ENCODE peak calls at places on chromosomes 5 and 9, in seven cellular contexts. One of them, this sample, is unnamed. For H3K9me3, the result is how much of the 10 kb centered on the place peaks cover.

GRCh38 chr9:88998911-88999310 is 7.6 kb downstream of the S1PR3 start:
- DNase-seq in CD8-positive, alpha-beta T cell: no peak
- DNase-seq in neuronal stem cell: no peak
- DNase-seq in aorta: peak
- DNase-seq in tibial artery: peak
- DNase-seq in adrenal gland: peak
- DNase-seq in ovary: no peak
- DNase-seq in this sample: no peak

GRCh38 chr9:110919055-110919445 is 119.2 kb downstream of the LPAR1 start:
- DNase-seq in ovary: no peak
- DNase-seq in aorta: no peak
- DNase-seq in CD8-positive, alpha-beta T cell: no peak
- DNase-seq in neuronal stem cell: no peak
- DNase-seq in tibial artery: no peak
- DNase-seq in adrenal gland: no peak
- DNase-seq in this sample: no peak

GRCh38 chr9:132507670-132508469 is 74.5 kb upstream of the BARHL1 start:
- DNase-seq in aorta: peak
- DNase-seq in CD8-positive, alpha-beta T cell: peak
- DNase-seq in ovary: peak
- DNase-seq in tibial artery: peak
- DNase-seq in neuronal stem cell: peak
- DNase-seq in adrenal gland: peak
- DNase-seq in this sample: peak

GRCh38 chr5:111383288-111383970 is 128.9 kb downstream of the STARD4 start:
- DNase-seq in ovary: no peak
- DNase-seq in adrenal gland: no peak
- DNase-seq in neuronal stem cell: no peak
- DNase-seq in tibial artery: no peak
- DNase-seq in CD8-positive, alpha-beta T cell: no peak
- DNase-seq in aorta: no peak
- DNase-seq in this sample: no peak

GRCh38 chr5:93621340-93621872 is 38.4 kb downstream of the NR2F1 start:
- DNase-seq in CD8-positive, alpha-beta T cell: no peak
- DNase-seq in tibial artery: peak
- DNase-seq in ovary: peak
- DNase-seq in neuronal stem cell: peak
- DNase-seq in adrenal gland: peak
- DNase-seq in aorta: peak
- DNase-seq in this sample: peak

GRCh38 chr5:143929486-143929885 is 117.5 kb downstream of the HMHB1 start:
- DNase-seq in neuronal stem cell: no peak
- DNase-seq in aorta: no peak
- DNase-seq in adrenal gland: no peak
- DNase-seq in ovary: no peak
- DNase-seq in CD8-positive, alpha-beta T cell: no peak
- DNase-seq in tibial artery: no peak
- DNase-seq in this sample: no peak

GRCh38 chr9:89418882-89419641 is 78.9 kb downstream of the SEMA4D start:
- DNase-seq in CD8-positive, alpha-beta T cell: peak
- DNase-seq in adrenal gland: no peak
- DNase-seq in aorta: peak
- DNase-seq in ovary: no peak
- DNase-seq in neuronal stem cell: no peak
- DNase-seq in tibial artery: no peak
- DNase-seq in this sample: peak

GRCh38 chr9:95605826-95606555 is 89.2 kb upstream of the PTCH1 start:
- DNase-seq in ovary: no peak
- DNase-seq in aorta: no peak
- DNase-seq in tibial artery: no peak
- DNase-seq in CD8-positive, alpha-beta T cell: no peak
- DNase-seq in neuronal stem cell: peak
- DNase-seq in adrenal gland: no peak
- DNase-seq in this sample: no peak

GRCh38 chr9:93606187-93606586 is 29.8 kb downstream of the PHF2 start:
- DNase-seq in aorta: no peak
- DNase-seq in adrenal gland: no peak
- DNase-seq in ovary: no peak
- DNase-seq in neuronal stem cell: no peak
- DNase-seq in CD8-positive, alpha-beta T cell: no peak
- DNase-seq in tibial artery: no peak
- DNase-seq in this sample: no peak

GRCh38 chr5:115511632-115512031 is 32.9 kb downstream of the FEM1C start:
- DNase-seq in tibial artery: no peak
- DNase-seq in neuronal stem cell: no peak
- DNase-seq in CD8-positive, alpha-beta T cell: no peak
- DNase-seq in adrenal gland: no peak
- DNase-seq in ovary: no peak
- DNase-seq in aorta: no peak
- DNase-seq in this sample: no peak

GRCh38 chr5:66442951-66443445 is 153.2 kb upstream of the MAST4 start:
- DNase-seq in tibial artery: no peak
- DNase-seq in CD8-positive, alpha-beta T cell: no peak
- DNase-seq in ovary: peak
- DNase-seq in aorta: peak
- DNase-seq in neuronal stem cell: no peak
- DNase-seq in adrenal gland: peak
- DNase-seq in this sample: no peak

GRCh38 chr5:59724482-59725392 is 168.8 kb downstream of the PDE4D start:
- DNase-seq in ovary: no peak
- DNase-seq in aorta: no peak
- DNase-seq in adrenal gland: no peak
- DNase-seq in tibial artery: no peak
- DNase-seq in CD8-positive, alpha-beta T cell: no peak
- DNase-seq in neuronal stem cell: peak
- DNase-seq in this sample: no peak

GRCh38 chr5:567664-568060 is 43.4 kb upstream of the SLC9A3 start:
- DNase-seq in neuronal stem cell: no peak
- DNase-seq in ovary: no peak
- DNase-seq in CD8-positive, alpha-beta T cell: no peak
- DNase-seq in tibial artery: no peak
- DNase-seq in aorta: no peak
- DNase-seq in adrenal gland: no peak
- DNase-seq in this sample: no peak

GRCh38 chr5:15286659-15287058 is 213.3 kb upstream of the FBXL7 start:
- DNase-seq in tibial artery: no peak
- DNase-seq in adrenal gland: no peak
- DNase-seq in ovary: no peak
- DNase-seq in aorta: no peak
- DNase-seq in neuronal stem cell: no peak
- DNase-seq in CD8-positive, alpha-beta T cell: no peak
- DNase-seq in this sample: no peak

GRCh38 chr9:116403171-116403570 is 249.6 kb downstream of the PAPPA start:
- DNase-seq in neuronal stem cell: no peak
- DNase-seq in adrenal gland: no peak
- DNase-seq in aorta: no peak
- DNase-seq in ovary: no peak
- DNase-seq in tibial artery: no peak
- DNase-seq in CD8-positive, alpha-beta T cell: no peak
- DNase-seq in this sample: no peak

GRCh38 chr9:130665431-130666392 is 1.3 kb downstream of the PRDM12 start:
- DNase-seq in tibial artery: no peak
- DNase-seq in ovary: no peak
- DNase-seq in CD8-positive, alpha-beta T cell: no peak
- DNase-seq in neuronal stem cell: no peak
- DNase-seq in adrenal gland: no peak
- DNase-seq in aorta: no peak
- DNase-seq in this sample: no peak

GRCh38 chr5:50440651-50441478 is at the start of gene EMB:
- DNase-seq in adrenal gland: peak
- DNase-seq in CD8-positive, alpha-beta T cell: peak
- DNase-seq in tibial artery: peak
- DNase-seq in aorta: peak
- DNase-seq in ovary: no peak
- DNase-seq in neuronal stem cell: peak
- DNase-seq in this sample: peak

GRCh38 chr5:103582364-103582763 is 19.8 kb upstream of the NUDT12 start:
- DNase-seq in adrenal gland: peak
- DNase-seq in neuronal stem cell: peak
- DNase-seq in ovary: no peak
- DNase-seq in tibial artery: no peak
- DNase-seq in CD8-positive, alpha-beta T cell: no peak
- DNase-seq in aorta: no peak
- DNase-seq in this sample: no peak

GRCh38 chr5:28313543-28314334 is 1275.4 kb upstream of the CDH9 start:
- DNase-seq in ovary: no peak
- DNase-seq in aorta: no peak
- DNase-seq in CD8-positive, alpha-beta T cell: no peak
- DNase-seq in neuronal stem cell: no peak
- DNase-seq in adrenal gland: no peak
- DNase-seq in tibial artery: no peak
- DNase-seq in this sample: no peak

GRCh38 chr9:22117511-22118388 is 108.6 kb upstream of the CDKN2B start:
- DNase-seq in tibial artery: no peak
- DNase-seq in ovary: peak
- DNase-seq in neuronal stem cell: no peak
- DNase-seq in aorta: no peak
- DNase-seq in adrenal gland: no peak
- DNase-seq in CD8-positive, alpha-beta T cell: no peak
- DNase-seq in this sample: no peak

GRCh38 chr5:95163079-95163478 is 121.8 kb downstream of the MCTP1 start:
- DNase-seq in neuronal stem cell: no peak
- DNase-seq in tibial artery: no peak
- DNase-seq in aorta: no peak
- DNase-seq in CD8-positive, alpha-beta T cell: no peak
- DNase-seq in ovary: no peak
- DNase-seq in adrenal gland: no peak
- DNase-seq in this sample: no peak

GRCh38 chr5:79109527-79110492 is 1.8 kb upstream of the BHMT start:
- DNase-seq in adrenal gland: no peak
- DNase-seq in aorta: no peak
- DNase-seq in CD8-positive, alpha-beta T cell: no peak
- DNase-seq in ovary: no peak
- DNase-seq in neuronal stem cell: no peak
- DNase-seq in tibial artery: no peak
- DNase-seq in this sample: no peak

GRCh38 chr9:91814214-91814613 is 135.8 kb downstream of the ROR2 start:
- DNase-seq in adrenal gland: no peak
- DNase-seq in CD8-positive, alpha-beta T cell: no peak
- DNase-seq in tibial artery: no peak
- DNase-seq in ovary: no peak
- DNase-seq in neuronal stem cell: no peak
- DNase-seq in aorta: no peak
- DNase-seq in this sample: no peak

GRCh38 chr5:7878381-7878873 is 9.5 kb downstream of the MTRR start:
- DNase-seq in neuronal stem cell: no peak
- DNase-seq in aorta: no peak
- DNase-seq in tibial artery: no peak
- DNase-seq in CD8-positive, alpha-beta T cell: no peak
- DNase-seq in ovary: no peak
- DNase-seq in adrenal gland: no peak
- DNase-seq in this sample: no peak

GRCh38 chr9:114362394-114362793 is 25.4 kb downstream of the AKNA start:
- DNase-seq in CD8-positive, alpha-beta T cell: no peak
- DNase-seq in tibial artery: no peak
- DNase-seq in adrenal gland: no peak
- DNase-seq in aorta: no peak
- DNase-seq in neuronal stem cell: no peak
- DNase-seq in ovary: no peak
- DNase-seq in this sample: no peak

GRCh38 chr9:87874320-87874655 is 8.4 kb upstream of the SPATA31E1 start:
- DNase-seq in adrenal gland: no peak
- DNase-seq in neuronal stem cell: no peak
- DNase-seq in CD8-positive, alpha-beta T cell: no peak
- DNase-seq in ovary: no peak
- DNase-seq in tibial artery: no peak
- DNase-seq in aorta: no peak
- DNase-seq in this sample: no peak

GRCh38 chr9:91425270-91425669 is 1.6 kb upstream of the NFIL3 start:
- DNase-seq in adrenal gland: no peak
- DNase-seq in aorta: no peak
- DNase-seq in neuronal stem cell: no peak
- DNase-seq in ovary: no peak
- DNase-seq in tibial artery: no peak
- DNase-seq in CD8-positive, alpha-beta T cell: no peak
- DNase-seq in this sample: no peak

GRCh38 chr5:135130526-135131215 is 96.6 kb upstream of the PITX1 start:
- DNase-seq in neuronal stem cell: no peak
- DNase-seq in adrenal gland: no peak
- DNase-seq in aorta: peak
- DNase-seq in tibial artery: no peak
- DNase-seq in CD8-positive, alpha-beta T cell: no peak
- DNase-seq in ovary: no peak
- DNase-seq in this sample: no peak

GRCh38 chr9:97903168-97903567 is 19.1 kb downstream of the TRMO start:
- DNase-seq in ovary: no peak
- DNase-seq in neuronal stem cell: no peak
- DNase-seq in tibial artery: no peak
- DNase-seq in adrenal gland: no peak
- DNase-seq in CD8-positive, alpha-beta T cell: no peak
- DNase-seq in aorta: no peak
- DNase-seq in this sample: no peak

GRCh38 chr5:67983251-67983941 is 232.2 kb upstream of the PIK3R1 start:
- DNase-seq in adrenal gland: no peak
- DNase-seq in ovary: no peak
- DNase-seq in neuronal stem cell: no peak
- DNase-seq in tibial artery: no peak
- DNase-seq in CD8-positive, alpha-beta T cell: no peak
- DNase-seq in aorta: no peak
- DNase-seq in this sample: no peak

GRCh38 chr5:98713027-98713426 is 60.4 kb upstream of the RGMB start:
- DNase-seq in ovary: no peak
- DNase-seq in tibial artery: no peak
- DNase-seq in adrenal gland: no peak
- DNase-seq in aorta: no peak
- DNase-seq in CD8-positive, alpha-beta T cell: no peak
- DNase-seq in neuronal stem cell: no peak
- DNase-seq in this sample: no peak
- H3K9me3 ChIP-seq in ovary: under half
- H3K9me3 ChIP-seq in tibial artery: under half
- H3K9me3 ChIP-seq in adrenal gland: under half
- H3K9me3 ChIP-seq in aorta: under half
- H3K9me3 ChIP-seq in CD8-positive, alpha-beta T cell: under half
- H3K9me3 ChIP-seq in neuronal stem cell: under half
- H3K9me3 ChIP-seq in this sample: under half

GRCh38 chr9:96762562-96762961 is 15.3 kb downstream of the ZNF510 start:
- DNase-seq in aorta: no peak
- DNase-seq in neuronal stem cell: no peak
- DNase-seq in adrenal gland: no peak
- DNase-seq in CD8-positive, alpha-beta T cell: no peak
- DNase-seq in ovary: no peak
- DNase-seq in tibial artery: no peak
- DNase-seq in this sample: no peak
- H3K9me3 ChIP-seq in aorta: under half
- H3K9me3 ChIP-seq in neuronal stem cell: half or more
- H3K9me3 ChIP-seq in adrenal gland: under half
- H3K9me3 ChIP-seq in CD8-positive, alpha-beta T cell: half or more
- H3K9me3 ChIP-seq in ovary: under half
- H3K9me3 ChIP-seq in tibial artery: half or more
- H3K9me3 ChIP-seq in this sample: half or more

GRCh38 chr9:40935336-40935735 is 193.1 kb downstream of the FOXD4L6 start:
- DNase-seq in tibial artery: no peak
- DNase-seq in aorta: no peak
- DNase-seq in neuronal stem cell: no peak
- DNase-seq in ovary: no peak
- DNase-seq in CD8-positive, alpha-beta T cell: no peak
- DNase-seq in adrenal gland: no peak
- DNase-seq in this sample: no peak
- H3K9me3 ChIP-seq in tibial artery: under half
- H3K9me3 ChIP-seq in aorta: under half
- H3K9me3 ChIP-seq in neuronal stem cell: under half
- H3K9me3 ChIP-seq in ovary: under half
- H3K9me3 ChIP-seq in CD8-positive, alpha-beta T cell: under half
- H3K9me3 ChIP-seq in adrenal gland: under half
- H3K9me3 ChIP-seq in this sample: under half

GRCh38 chr9:7185612-7186011 is 427.8 kb downstream of the KDM4C start:
- DNase-seq in CD8-positive, alpha-beta T cell: no peak
- DNase-seq in tibial artery: no peak
- DNase-seq in adrenal gland: no peak
- DNase-seq in ovary: no peak
- DNase-seq in aorta: no peak
- DNase-seq in neuronal stem cell: no peak
- DNase-seq in this sample: no peak
- H3K9me3 ChIP-seq in CD8-positive, alpha-beta T cell: under half
- H3K9me3 ChIP-seq in tibial artery: under half
- H3K9me3 ChIP-seq in adrenal gland: under half
- H3K9me3 ChIP-seq in ovary: under half
- H3K9me3 ChIP-seq in aorta: under half
- H3K9me3 ChIP-seq in neuronal stem cell: under half
- H3K9me3 ChIP-seq in this sample: under half

This sample was measured in T-helper 17 cell.